ENCODE peak calls at places on chromosomes 5 and 9, in ten cellular contexts. One of them, this sample, is unnamed. For H3K4me1, the result is how much of the 10 kb centered on the place peaks cover.

GRCh38 chr9:112844771-112845542 is 45.7 kb downstream of the SLC46A2 start:
- DNase-seq in body of pancreas: peak
- DNase-seq in Peyer's patch: peak
- DNase-seq in A549: peak
- DNase-seq in stomach: peak
- DNase-seq in upper lobe of left lung: peak
- DNase-seq in IMR-90: peak
- DNase-seq in uterus: peak
- DNase-seq in transverse colon: peak
- DNase-seq in suprapubic skin: peak
- DNase-seq in this sample: peak

GRCh38 chr5:74626386-74627222 is 13.9 kb downstream of the ENC1 start:
- DNase-seq in body of pancreas: no peak
- DNase-seq in Peyer's patch: no peak
- DNase-seq in A549: no peak
- DNase-seq in stomach: no peak
- DNase-seq in upper lobe of left lung: no peak
- DNase-seq in IMR-90: no peak
- DNase-seq in uterus: no peak
- DNase-seq in transverse colon: no peak
- DNase-seq in suprapubic skin: no peak
- DNase-seq in this sample: no peak

GRCh38 chr9:69871143-69871834 is 50.7 kb downstream of the CFAP95 start:
- DNase-seq in body of pancreas: no peak
- DNase-seq in Peyer's patch: no peak
- DNase-seq in A549: no peak
- DNase-seq in stomach: no peak
- DNase-seq in upper lobe of left lung: no peak
- DNase-seq in IMR-90: no peak
- DNase-seq in uterus: no peak
- DNase-seq in transverse colon: no peak
- DNase-seq in suprapubic skin: no peak
- DNase-seq in this sample: no peak

GRCh38 chr9:101620452-101620851 is 25.7 kb upstream of the PPP3R2 start:
- DNase-seq in body of pancreas: no peak
- DNase-seq in Peyer's patch: no peak
- DNase-seq in A549: no peak
- DNase-seq in stomach: no peak
- DNase-seq in upper lobe of left lung: no peak
- DNase-seq in IMR-90: no peak
- DNase-seq in uterus: no peak
- DNase-seq in transverse colon: no peak
- DNase-seq in suprapubic skin: no peak
- DNase-seq in this sample: no peak

GRCh38 chr9:137924169-137924568 is 46.6 kb downstream of the CACNA1B start:
- DNase-seq in body of pancreas: no peak
- DNase-seq in Peyer's patch: no peak
- DNase-seq in A549: no peak
- DNase-seq in stomach: no peak
- DNase-seq in upper lobe of left lung: no peak
- DNase-seq in IMR-90: no peak
- DNase-seq in uterus: no peak
- DNase-seq in transverse colon: no peak
- DNase-seq in suprapubic skin: no peak
- DNase-seq in this sample: no peak

GRCh38 chr9:126666155-126666803 is 52.6 kb downstream of the LMX1B start:
- DNase-seq in body of pancreas: no peak
- DNase-seq in Peyer's patch: no peak
- DNase-seq in A549: no peak
- DNase-seq in stomach: no peak
- DNase-seq in upper lobe of left lung: no peak
- DNase-seq in IMR-90: no peak
- DNase-seq in uterus: no peak
- DNase-seq in transverse colon: no peak
- DNase-seq in suprapubic skin: no peak
- DNase-seq in this sample: no peak

GRCh38 chr5:123051206-123051605 is 14.7 kb upstream of the PPIC start:
- DNase-seq in body of pancreas: no peak
- DNase-seq in Peyer's patch: no peak
- DNase-seq in A549: no peak
- DNase-seq in stomach: no peak
- DNase-seq in upper lobe of left lung: no peak
- DNase-seq in IMR-90: no peak
- DNase-seq in uterus: no peak
- DNase-seq in transverse colon: no peak
- DNase-seq in suprapubic skin: no peak
- DNase-seq in this sample: no peak

GRCh38 chr5:113274836-113275414 is 159.9 kb downstream of the TSSK1B start:
- DNase-seq in body of pancreas: peak
- DNase-seq in Peyer's patch: no peak
- DNase-seq in A549: no peak
- DNase-seq in stomach: no peak
- DNase-seq in upper lobe of left lung: no peak
- DNase-seq in IMR-90: no peak
- DNase-seq in uterus: no peak
- DNase-seq in transverse colon: no peak
- DNase-seq in suprapubic skin: no peak
- DNase-seq in this sample: no peak

GRCh38 chr9:112380102-112380581 is at the start of gene HSDL2:
- DNase-seq in body of pancreas: peak
- DNase-seq in Peyer's patch: no peak
- DNase-seq in A549: no peak
- DNase-seq in stomach: peak
- DNase-seq in upper lobe of left lung: no peak
- DNase-seq in IMR-90: peak
- DNase-seq in uterus: peak
- DNase-seq in transverse colon: peak
- DNase-seq in suprapubic skin: no peak
- DNase-seq in this sample: peak

GRCh38 chr5:133688386-133688785 is 76.0 kb upstream of the FSTL4 start:
- DNase-seq in body of pancreas: no peak
- DNase-seq in Peyer's patch: no peak
- DNase-seq in A549: peak
- DNase-seq in stomach: no peak
- DNase-seq in upper lobe of left lung: no peak
- DNase-seq in IMR-90: no peak
- DNase-seq in uterus: no peak
- DNase-seq in transverse colon: no peak
- DNase-seq in suprapubic skin: no peak
- DNase-seq in this sample: no peak

GRCh38 chr5:84274585-84275468 is 109.9 kb downstream of the EDIL3 start:
- DNase-seq in body of pancreas: peak
- DNase-seq in Peyer's patch: no peak
- DNase-seq in A549: peak
- DNase-seq in stomach: peak
- DNase-seq in upper lobe of left lung: no peak
- DNase-seq in IMR-90: peak
- DNase-seq in uterus: no peak
- DNase-seq in transverse colon: peak
- DNase-seq in suprapubic skin: no peak
- DNase-seq in this sample: no peak

GRCh38 chr5:127878174-127878750 is 175.1 kb downstream of the CCDC192 start:
- DNase-seq in body of pancreas: peak
- DNase-seq in Peyer's patch: peak
- DNase-seq in A549: peak
- DNase-seq in stomach: peak
- DNase-seq in upper lobe of left lung: no peak
- DNase-seq in IMR-90: peak
- DNase-seq in uterus: no peak
- DNase-seq in transverse colon: peak
- DNase-seq in suprapubic skin: no peak
- DNase-seq in this sample: no peak

DNA sequence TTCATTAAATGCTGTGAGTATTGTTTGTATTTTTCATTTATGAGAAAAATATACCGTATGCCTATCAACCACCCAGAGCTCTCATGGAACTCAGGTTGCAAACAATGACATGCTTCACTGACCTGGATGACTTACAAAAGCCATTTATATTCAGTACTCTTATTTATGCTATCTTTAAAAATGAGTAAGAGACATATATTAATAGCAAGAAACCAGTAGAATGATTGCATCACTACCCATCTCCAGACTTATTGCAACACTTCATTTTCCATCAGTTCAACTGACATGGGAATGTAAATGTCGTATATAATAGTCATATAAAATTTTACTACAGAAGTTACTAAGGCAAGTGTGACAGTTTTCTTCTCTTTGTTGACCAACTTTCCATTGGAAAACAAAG is 69.1 kb downstream of the OTP start:
- DNase-seq in body of pancreas: no peak
- DNase-seq in Peyer's patch: no peak
- DNase-seq in A549: no peak
- DNase-seq in stomach: no peak
- DNase-seq in upper lobe of left lung: no peak
- DNase-seq in IMR-90: no peak
- DNase-seq in uterus: no peak
- DNase-seq in transverse colon: no peak
- DNase-seq in suprapubic skin: no peak
- DNase-seq in this sample: no peak
- H3K4me1 ChIP-seq in body of pancreas: under half
- H3K4me1 ChIP-seq in Peyer's patch: under half
- H3K4me1 ChIP-seq in A549: under half
- H3K4me1 ChIP-seq in stomach: under half
- H3K4me1 ChIP-seq in upper lobe of left lung: under half
- H3K4me1 ChIP-seq in IMR-90: under half
- H3K4me1 ChIP-seq in uterus: under half
- H3K4me1 ChIP-seq in transverse colon: under half
- H3K4me1 ChIP-seq in suprapubic skin: under half
- H3K4me1 ChIP-seq in this sample: under half

DNA sequence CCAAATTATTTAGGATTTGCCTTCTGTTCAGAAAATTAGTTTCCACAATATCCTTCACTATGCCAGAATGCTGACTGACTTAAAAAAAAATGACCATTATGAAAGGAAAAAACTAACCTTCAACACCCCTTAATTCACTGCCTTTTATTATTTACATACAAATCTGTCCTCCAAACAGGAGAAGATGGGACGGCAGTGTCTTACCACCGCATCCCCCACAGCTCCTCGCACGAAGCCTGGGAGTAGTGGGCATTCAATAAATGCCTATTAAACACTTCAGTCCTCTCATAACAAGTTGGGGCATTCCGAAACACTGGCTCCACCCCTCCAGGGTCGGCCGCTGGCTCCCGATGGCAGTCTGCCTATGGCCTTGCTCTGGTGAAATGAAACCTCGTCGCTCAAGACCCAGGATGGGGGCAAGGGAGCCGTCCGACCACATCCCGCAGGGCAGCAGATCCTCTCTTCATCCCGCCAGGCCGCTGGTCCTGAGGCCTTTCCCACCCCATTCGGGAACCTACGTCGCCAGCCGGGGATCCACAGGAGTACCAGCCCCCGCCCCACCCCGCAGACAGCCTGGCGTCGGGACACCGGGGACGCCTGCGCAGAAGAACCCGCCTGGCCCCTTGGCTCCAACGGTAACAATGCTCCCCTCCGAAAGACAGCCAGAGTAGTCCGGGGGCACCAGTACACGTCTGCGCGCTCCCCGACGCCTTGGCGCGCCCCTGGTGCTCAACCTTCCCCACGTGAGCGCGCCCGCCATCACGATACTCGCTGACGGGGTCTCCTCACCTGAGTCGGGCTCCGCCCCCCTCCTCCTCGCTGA is 613 bp downstream of the ZBTB5 start:
- DNase-seq in body of pancreas: peak
- DNase-seq in Peyer's patch: peak
- DNase-seq in A549: no peak
- DNase-seq in stomach: peak
- DNase-seq in upper lobe of left lung: peak
- DNase-seq in IMR-90: peak
- DNase-seq in uterus: peak
- DNase-seq in transverse colon: peak
- DNase-seq in suprapubic skin: peak
- DNase-seq in this sample: peak
- TF ChIP-seq POLR2A in body of pancreas: peak
- TF ChIP-seq POLR2A in Peyer's patch: peak
- TF ChIP-seq POLR2A in A549: peak
- TF ChIP-seq POLR2A in stomach: no peak
- TF ChIP-seq POLR2A in upper lobe of left lung: peak
- TF ChIP-seq POLR2A in IMR-90: peak
- TF ChIP-seq POLR2A in uterus: no peak
- TF ChIP-seq POLR2A in transverse colon: peak
- TF ChIP-seq POLR2A in suprapubic skin: no peak
- TF ChIP-seq POLR2A in this sample: peak

GRCh38 chr9:115038138-115038537 is 79.8 kb downstream of the TNC start:
- DNase-seq in body of pancreas: no peak
- DNase-seq in Peyer's patch: no peak
- DNase-seq in A549: no peak
- DNase-seq in stomach: no peak
- DNase-seq in upper lobe of left lung: no peak
- DNase-seq in IMR-90: no peak
- DNase-seq in uterus: no peak
- DNase-seq in transverse colon: no peak
- DNase-seq in suprapubic skin: no peak
- DNase-seq in this sample: no peak

GRCh38 chr9:115034801-115035200 is 83.2 kb downstream of the TNC start:
- DNase-seq in body of pancreas: no peak
- DNase-seq in Peyer's patch: no peak
- DNase-seq in A549: no peak
- DNase-seq in stomach: no peak
- DNase-seq in upper lobe of left lung: no peak
- DNase-seq in IMR-90: peak
- DNase-seq in uterus: no peak
- DNase-seq in transverse colon: no peak
- DNase-seq in suprapubic skin: no peak
- DNase-seq in this sample: no peak

GRCh38 chr9:115033800-115034199 is 84.2 kb downstream of the TNC start:
- DNase-seq in body of pancreas: no peak
- DNase-seq in Peyer's patch: no peak
- DNase-seq in A549: no peak
- DNase-seq in stomach: no peak
- DNase-seq in upper lobe of left lung: no peak
- DNase-seq in IMR-90: no peak
- DNase-seq in uterus: no peak
- DNase-seq in transverse colon: no peak
- DNase-seq in suprapubic skin: no peak
- DNase-seq in this sample: no peak

GRCh38 chr9:115036691-115037090 is 81.3 kb downstream of the TNC start:
- DNase-seq in body of pancreas: no peak
- DNase-seq in Peyer's patch: no peak
- DNase-seq in A549: no peak
- DNase-seq in stomach: no peak
- DNase-seq in upper lobe of left lung: no peak
- DNase-seq in IMR-90: no peak
- DNase-seq in uterus: no peak
- DNase-seq in transverse colon: no peak
- DNase-seq in suprapubic skin: no peak
- DNase-seq in this sample: no peak

GRCh38 chr9:115035872-115036612 is 81.9 kb downstream of the TNC start:
- DNase-seq in body of pancreas: peak
- DNase-seq in Peyer's patch: no peak
- DNase-seq in A549: no peak
- DNase-seq in stomach: no peak
- DNase-seq in upper lobe of left lung: no peak
- DNase-seq in IMR-90: peak
- DNase-seq in uterus: no peak
- DNase-seq in transverse colon: no peak
- DNase-seq in suprapubic skin: no peak
- DNase-seq in this sample: no peak
- H3K27ac ChIP-seq in body of pancreas: no peak
- H3K27ac ChIP-seq in Peyer's patch: peak
- H3K27ac ChIP-seq in A549: peak
- H3K27ac ChIP-seq in stomach: peak
- H3K27ac ChIP-seq in upper lobe of left lung: no peak
- H3K27ac ChIP-seq in IMR-90: peak
- H3K27ac ChIP-seq in uterus: peak
- H3K27ac ChIP-seq in transverse colon: peak
- H3K27ac ChIP-seq in suprapubic skin: no peak
- H3K27ac ChIP-seq in this sample: peak

GRCh38 chr9:136671646-136672430 is 9.1 kb downstream of the EGFL7 start:
- DNase-seq in body of pancreas: peak
- DNase-seq in Peyer's patch: peak
- DNase-seq in A549: no peak
- DNase-seq in stomach: no peak
- DNase-seq in upper lobe of left lung: peak
- DNase-seq in IMR-90: no peak
- DNase-seq in uterus: no peak
- DNase-seq in transverse colon: no peak
- DNase-seq in suprapubic skin: no peak
- DNase-seq in this sample: peak
- H3K4me1 ChIP-seq in body of pancreas: under half
- H3K4me1 ChIP-seq in Peyer's patch: under half
- H3K4me1 ChIP-seq in A549: under half
- H3K4me1 ChIP-seq in stomach: under half
- H3K4me1 ChIP-seq in upper lobe of left lung: under half
- H3K4me1 ChIP-seq in IMR-90: under half
- H3K4me1 ChIP-seq in uterus: under half
- H3K4me1 ChIP-seq in transverse colon: under half
- H3K4me1 ChIP-seq in suprapubic skin: under half
- H3K4me1 ChIP-seq in this sample: under half

This sample was measured in tibial nerve.